ENCODE peak calls at places on chromosomes 13 and 19, in six cellular contexts. One of them, this sample, is unnamed.
A peak's percentile ranks its signal among the peaks of the same experiment; 100 is the strongest.

GRCh38 chr19:18698321-18699167 is 15.1 kb downstream of the CRTC1 start:
- DNase-seq in IMR-90: no peak
- DNase-seq in H9: no peak
- DNase-seq in mesenchymal stem cell: no peak
- DNase-seq in H1: no peak
- DNase-seq in trophoblast cell: no peak
- DNase-seq in this sample: no peak

GRCh38 chr13:112619730-112620639 is 32.0 kb upstream of the TUBGCP3 start:
- DNase-seq in IMR-90: no peak
- DNase-seq in H1: peak; percentile 63
- DNase-seq in mesenchymal stem cell: peak; percentile 56
- DNase-seq in trophoblast cell: no peak
- DNase-seq in H9: peak; percentile 91
- DNase-seq in this sample: peak; percentile 73

GRCh38 chr13:99018418-99019180 is 40.7 kb upstream of the DOCK9 start:
- DNase-seq in H9: no peak
- DNase-seq in IMR-90: peak; percentile 68
- DNase-seq in H1: no peak
- DNase-seq in trophoblast cell: peak; percentile 31
- DNase-seq in mesenchymal stem cell: peak; percentile 39
- DNase-seq in this sample: no peak

GRCh38 chr19:38284422-38284821 is 19.6 kb upstream of the C19orf33 start:
- DNase-seq in IMR-90: no peak
- DNase-seq in trophoblast cell: no peak
- DNase-seq in mesenchymal stem cell: no peak
- DNase-seq in H9: no peak
- DNase-seq in H1: no peak
- DNase-seq in this sample: no peak

GRCh38 chr19:48900477-48901452 is 653 bp downstream of the NUCB1 start:
- DNase-seq in trophoblast cell: no peak
- DNase-seq in H9: no peak
- DNase-seq in H1: no peak
- DNase-seq in IMR-90: peak; percentile 35
- DNase-seq in mesenchymal stem cell: peak; percentile 32
- DNase-seq in this sample: no peak

GRCh38 chr13:40026174-40026585 is 370.7 kb downstream of the COG6 start:
- DNase-seq in trophoblast cell: no peak
- DNase-seq in H1: no peak
- DNase-seq in IMR-90: peak; percentile 11
- DNase-seq in H9: no peak
- DNase-seq in mesenchymal stem cell: no peak
- DNase-seq in this sample: no peak

GRCh38 chr19:36876993-36877938 is 26.6 kb downstream of the ZNF345 start:
- DNase-seq in IMR-90: no peak
- DNase-seq in H1: no peak
- DNase-seq in mesenchymal stem cell: peak; percentile 14
- DNase-seq in H9: no peak
- DNase-seq in trophoblast cell: peak; percentile 5
- DNase-seq in this sample: no peak

GRCh38 chr13:85333511-85333910 is 465.7 kb downstream of the SLITRK6 start:
- DNase-seq in H9: no peak
- DNase-seq in mesenchymal stem cell: no peak
- DNase-seq in H1: no peak
- DNase-seq in trophoblast cell: no peak
- DNase-seq in IMR-90: no peak
- DNase-seq in this sample: no peak

GRCh38 chr13:75760182-75760981 is 124.3 kb downstream of the LMO7 start:
- DNase-seq in H1: no peak
- DNase-seq in mesenchymal stem cell: no peak
- DNase-seq in IMR-90: peak; percentile 33
- DNase-seq in H9: no peak
- DNase-seq in trophoblast cell: peak; percentile 54
- DNase-seq in this sample: no peak

GRCh38 chr13:26502826-26503225 is 54.7 kb upstream of the WASF3 start:
- DNase-seq in mesenchymal stem cell: peak; percentile 71
- DNase-seq in H1: no peak
- DNase-seq in H9: peak; percentile 43
- DNase-seq in IMR-90: peak; percentile 96
- DNase-seq in trophoblast cell: no peak
- DNase-seq in this sample: no peak

GRCh38 chr13:41145136-41145908 is 12.7 kb upstream of the KBTBD6 start:
- DNase-seq in mesenchymal stem cell: no peak
- DNase-seq in H1: no peak
- DNase-seq in H9: no peak
- DNase-seq in trophoblast cell: peak; percentile 94
- DNase-seq in IMR-90: peak; percentile 74
- DNase-seq in this sample: no peak

GRCh38 chr13:43171489-43171888 is 148.1 kb downstream of the DNAJC15 start:
- DNase-seq in trophoblast cell: no peak
- DNase-seq in H9: no peak
- DNase-seq in H1: no peak
- DNase-seq in IMR-90: no peak
- DNase-seq in mesenchymal stem cell: no peak
- DNase-seq in this sample: no peak

GRCh38 chr13:23467048-23467931 is 33.8 kb upstream of the SACS start:
- DNase-seq in IMR-90: peak; percentile 43
- DNase-seq in trophoblast cell: no peak
- DNase-seq in H9: no peak
- DNase-seq in mesenchymal stem cell: peak; percentile 9
- DNase-seq in H1: no peak
- DNase-seq in this sample: no peak
- H4K91ac ChIP-seq in IMR-90: peak overlapping the region; percentile 97
- H4K91ac ChIP-seq in trophoblast cell: peak overlapping the region; percentile 92
- H4K91ac ChIP-seq in H9: no peak overlapping the region
- H4K91ac ChIP-seq in mesenchymal stem cell: peak overlapping the region; percentile 76
- H4K91ac ChIP-seq in H1: peak overlapping the region; percentile 26
- H4K91ac ChIP-seq in this sample: peak overlapping the region; percentile 3

GRCh38 chr13:54592201-54592600 is 1563.6 kb downstream of the OLFM4 start:
- DNase-seq in trophoblast cell: no peak
- DNase-seq in IMR-90: no peak
- DNase-seq in mesenchymal stem cell: no peak
- DNase-seq in H9: no peak
- DNase-seq in H1: no peak
- DNase-seq in this sample: no peak
- H4K91ac ChIP-seq in trophoblast cell: no peak overlapping the region
- H4K91ac ChIP-seq in IMR-90: no peak overlapping the region
- H4K91ac ChIP-seq in mesenchymal stem cell: no peak overlapping the region
- H4K91ac ChIP-seq in H9: no peak overlapping the region
- H4K91ac ChIP-seq in H1: no peak overlapping the region
- H4K91ac ChIP-seq in this sample: no peak overlapping the region

GRCh38 chr19:29675120-29675649 is 9.9 kb downstream of the PLEKHF1 start:
- DNase-seq in trophoblast cell: no peak
- DNase-seq in H9: no peak
- DNase-seq in H1: no peak
- DNase-seq in IMR-90: no peak
- DNase-seq in mesenchymal stem cell: no peak
- DNase-seq in this sample: no peak

GRCh38 chr19:29672319-29672932 is 7.2 kb downstream of the PLEKHF1 start:
- DNase-seq in H9: no peak
- DNase-seq in IMR-90: no peak
- DNase-seq in mesenchymal stem cell: no peak
- DNase-seq in H1: no peak
- DNase-seq in trophoblast cell: no peak
- DNase-seq in this sample: no peak

GRCh38 chr19:29674374-29675119 is 9.3 kb downstream of the PLEKHF1 start:
- DNase-seq in H9: no peak
- DNase-seq in H1: no peak
- DNase-seq in IMR-90: no peak
- DNase-seq in mesenchymal stem cell: no peak
- DNase-seq in trophoblast cell: no peak
- DNase-seq in this sample: no peak

GRCh38 chr19:29672933-29673336 is 7.7 kb downstream of the PLEKHF1 start:
- DNase-seq in IMR-90: no peak
- DNase-seq in H9: no peak
- DNase-seq in trophoblast cell: no peak
- DNase-seq in mesenchymal stem cell: no peak
- DNase-seq in H1: no peak
- DNase-seq in this sample: no peak

GRCh38 chr19:29673451-29674371 is 8.4 kb downstream of the PLEKHF1 start:
- DNase-seq in H1: no peak
- DNase-seq in mesenchymal stem cell: no peak
- DNase-seq in trophoblast cell: no peak
- DNase-seq in IMR-90: no peak
- DNase-seq in H9: no peak
- DNase-seq in this sample: no peak
- H4K91ac ChIP-seq in H1: no peak overlapping the region
- H4K91ac ChIP-seq in mesenchymal stem cell: peak overlapping the region; percentile 30
- H4K91ac ChIP-seq in trophoblast cell: no peak overlapping the region
- H4K91ac ChIP-seq in IMR-90: no peak overlapping the region
- H4K91ac ChIP-seq in H9: no peak overlapping the region
- H4K91ac ChIP-seq in this sample: no peak overlapping the region

GRCh38 chr13:103277959-103278673 is 211.9 kb upstream of the SLC10A2 start:
- DNase-seq in H1: no peak
- DNase-seq in trophoblast cell: no peak
- DNase-seq in mesenchymal stem cell: no peak
- DNase-seq in IMR-90: no peak
- DNase-seq in H9: no peak
- DNase-seq in this sample: no peak
- H4K91ac ChIP-seq in H1: no peak overlapping the region
- H4K91ac ChIP-seq in trophoblast cell: no peak overlapping the region
- H4K91ac ChIP-seq in mesenchymal stem cell: no peak overlapping the region
- H4K91ac ChIP-seq in IMR-90: no peak overlapping the region
- H4K91ac ChIP-seq in H9: no peak overlapping the region
- H4K91ac ChIP-seq in this sample: no peak overlapping the region

DNA sequence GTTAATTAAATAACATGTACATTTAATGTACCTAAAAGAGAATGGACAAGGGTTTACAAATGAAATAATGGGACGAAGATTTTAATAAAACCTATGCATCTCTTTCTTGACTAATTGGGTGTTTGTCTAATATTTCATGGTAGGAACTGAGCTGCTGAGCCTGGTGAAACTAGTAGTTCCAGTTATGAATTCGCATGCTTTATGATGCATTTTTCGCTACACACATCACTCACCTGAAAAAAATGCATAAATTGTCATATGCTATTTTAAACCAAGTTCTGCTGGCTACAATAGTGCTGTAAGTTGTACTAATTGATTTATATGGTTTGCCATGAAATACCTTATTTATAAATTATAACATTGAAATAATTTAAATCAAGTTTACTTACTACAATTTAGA is 806.8 kb upstream of the SLITRK5 start:
- DNase-seq in H1: no peak
- DNase-seq in trophoblast cell: peak; percentile 58
- DNase-seq in IMR-90: no peak
- DNase-seq in H9: no peak
- DNase-seq in mesenchymal stem cell: no peak
- DNase-seq in this sample: no peak
- H4K91ac ChIP-seq in H1: no peak overlapping the region
- H4K91ac ChIP-seq in trophoblast cell: no peak overlapping the region
- H4K91ac ChIP-seq in IMR-90: no peak overlapping the region
- H4K91ac ChIP-seq in H9: no peak overlapping the region
- H4K91ac ChIP-seq in mesenchymal stem cell: no peak overlapping the region
- H4K91ac ChIP-seq in this sample: no peak overlapping the region

GRCh38 chr19:23313196-23313595 is 63.0 kb upstream of the ZNF724 start:
- DNase-seq in IMR-90: no peak
- DNase-seq in mesenchymal stem cell: no peak
- DNase-seq in trophoblast cell: peak; percentile 83
- DNase-seq in H9: no peak
- DNase-seq in H1: no peak
- DNase-seq in this sample: no peak
- H4K91ac ChIP-seq in IMR-90: no peak overlapping the region
- H4K91ac ChIP-seq in mesenchymal stem cell: no peak overlapping the region
- H4K91ac ChIP-seq in trophoblast cell: no peak overlapping the region
- H4K91ac ChIP-seq in H9: no peak overlapping the region
- H4K91ac ChIP-seq in H1: no peak overlapping the region
- H4K91ac ChIP-seq in this sample: no peak overlapping the region

GRCh38 chr13:25192489-25192888 is 20.4 kb upstream of the AMER2 start:
- DNase-seq in H9: no peak
- DNase-seq in mesenchymal stem cell: no peak
- DNase-seq in trophoblast cell: no peak
- DNase-seq in IMR-90: no peak
- DNase-seq in H1: no peak
- DNase-seq in this sample: no peak
- H4K91ac ChIP-seq in H9: no peak overlapping the region
- H4K91ac ChIP-seq in mesenchymal stem cell: no peak overlapping the region
- H4K91ac ChIP-seq in trophoblast cell: no peak overlapping the region
- H4K91ac ChIP-seq in IMR-90: no peak overlapping the region
- H4K91ac ChIP-seq in H1: no peak overlapping the region
- H4K91ac ChIP-seq in this sample: no peak overlapping the region

GRCh38 chr13:97332725-97333124 is 101.2 kb upstream of the RAP2A start:
- DNase-seq in H1: no peak
- DNase-seq in H9: no peak
- DNase-seq in mesenchymal stem cell: no peak
- DNase-seq in trophoblast cell: no peak
- DNase-seq in IMR-90: no peak
- DNase-seq in this sample: no peak
- H4K91ac ChIP-seq in H1: no peak overlapping the region
- H4K91ac ChIP-seq in H9: no peak overlapping the region
- H4K91ac ChIP-seq in mesenchymal stem cell: no peak overlapping the region
- H4K91ac ChIP-seq in trophoblast cell: no peak overlapping the region
- H4K91ac ChIP-seq in IMR-90: no peak overlapping the region
- H4K91ac ChIP-seq in this sample: no peak overlapping the region

This sample was measured in neuronal stem cell.